ENCODE peak calls at places on chromosomes 7 and 10, in six cellular contexts. L is cardiac fibroblast; F is stimulated activated CD8-positive, alpha-beta memory T cell treated with anti-CD3 and anti-CD28 coated beads, Interleukin-2, amount 100 ng/mL, for 48 hours; A is esophagus squamous epithelium; I is NCI-H2081; C is M059J. E is an unnamed sample.

GRCh38 chr10:5481121-5481520 is 18.2 kb downstream of the CALML5 start:
- DNase-seq in L (no peak), F (no peak), A (no peak), I (no peak), C (no peak), E (no peak)

GRCh38 chr7:158495780-158496179 is 91.8 kb downstream of the PTPRN2 start:
- DNase-seq in L (peak), F (no peak), A (no peak), I (peak), C (peak), E (no peak)

GRCh38 chr10:67923551-67923950 is 39.1 kb downstream of the SIRT1 start:
- DNase-seq in L (peak), F (no peak), A (no peak), I (no peak), C (peak), E (no peak)

GRCh38 chr7:67758551-67758950 is 761.9 kb downstream of the TYW1 start:
- DNase-seq in L (no peak), F (no peak), A (no peak), I (no peak), C (peak), E (no peak)

GRCh38 chr7:159035571-159036073 is 109.0 kb downstream of the VIPR2 start:
- DNase-seq in L (no peak), F (no peak), A (no peak), I (no peak), C (no peak), E (no peak)

GRCh38 chr7:3187378-3188040 is 113.5 kb upstream of the SDK1 start:
- DNase-seq in L (no peak), F (no peak), A (no peak), I (no peak), C (no peak), E (no peak)

GRCh38 chr7:135994466-135995205 is 17.5 kb upstream of the MTPN start:
- DNase-seq in L (peak), F (no peak), A (no peak), I (no peak), C (peak), E (no peak)

GRCh38 chr7:148507741-148508285 is 82.8 kb upstream of the C7orf33 start:
- DNase-seq in L (no peak), F (peak), A (no peak), I (no peak), C (no peak), E (no peak)

GRCh38 chr10:74883428-74883827 is 57.0 kb downstream of the KAT6B start:
- DNase-seq in L (no peak), F (no peak), A (no peak), I (no peak), C (no peak), E (no peak)

GRCh38 chr10:60760711-60761210 is 17.5 kb upstream of the CDK1 start:
- DNase-seq in L (no peak), F (no peak), A (no peak), I (no peak), C (no peak), E (no peak)

GRCh38 chr7:41029072-41029492 is 673.8 kb downstream of the INHBA start:
- DNase-seq in L (peak), F (no peak), A (no peak), I (no peak), C (peak), E (no peak)

GRCh38 chr10:57898231-57898630 is 369.5 kb downstream of the IPMK start:
- DNase-seq in L (no peak), F (no peak), A (no peak), I (no peak), C (no peak), E (no peak)

GRCh38 chr10:30755474-30755873 is 125.9 kb upstream of the LYZL2 start:
- DNase-seq in L (no peak), F (no peak), A (no peak), I (no peak), C (no peak), E (no peak)

GRCh38 chr7:99265848-99266247 is 6.8 kb upstream of the MYH16 start:
- DNase-seq in L (no peak), F (no peak), A (no peak), I (no peak), C (no peak), E (no peak)

GRCh38 chr10:51658075-51658474 is 41.3 kb downstream of the CSTF2T start:
- DNase-seq in L (no peak), F (no peak), A (no peak), I (no peak), C (no peak), E (no peak)

GRCh38 chr7:104643587-104644217 is 315.3 kb downstream of the LHFPL3 start:
- DNase-seq in L (peak), F (no peak), A (no peak), I (no peak), C (peak), E (no peak)

GRCh38 chr7:77223261-77223660 is 23.6 kb upstream of the FGL2 start:
- DNase-seq in L (no peak), F (no peak), A (no peak), I (no peak), C (no peak), E (no peak)

GRCh38 chr7:128076831-128077271 is 45.6 kb upstream of the LRRC4 start:
- DNase-seq in L (no peak), F (no peak), A (no peak), I (peak), C (no peak), E (no peak)

GRCh38 chr7:138834583-138834982 is 36.6 kb upstream of the ATP6V0A4 start:
- DNase-seq in L (no peak), F (no peak), A (no peak), I (no peak), C (no peak), E (no peak)

GRCh38 chr10:14873090-14873760 is 5.4 kb upstream of the SUV39H2 start:
- DNase-seq in L (peak), F (no peak), A (no peak), I (no peak), C (peak), E (no peak)

GRCh38 chr10:105837951-105838350 is 1196.9 kb downstream of the SORCS3 start:
- DNase-seq in L (peak), F (no peak), A (no peak), I (no peak), C (peak), E (no peak)

GRCh38 chr10:111556666-111557065 is 479.8 kb downstream of the ADRA2A start:
- DNase-seq in L (no peak), F (no peak), A (no peak), I (no peak), C (no peak), E (no peak)

GRCh38 chr7:33937871-33938270 is 32.5 kb downstream of the BMPER start:
- DNase-seq in L (no peak), F (no peak), A (no peak), I (no peak), C (no peak), E (no peak)

GRCh38 chr10:48505394-48506112 is 99.3 kb downstream of the ARHGAP22 start:
- DNase-seq in L (no peak), F (no peak), A (no peak), I (no peak), C (no peak), E (no peak)

GRCh38 chr7:152424348-152425108 is 11.3 kb downstream of the KMT2C start:
- DNase-seq in L (peak), F (no peak), A (no peak), I (no peak), C (peak), E (no peak)

GRCh38 chr7:112083776-112084175 is 122.4 kb downstream of the DOCK4 start:
- DNase-seq in L (no peak), F (no peak), A (no peak), I (no peak), C (no peak), E (no peak)

GRCh38 chr10:35855155-35855947 is 213.3 kb upstream of the FZD8 start:
- DNase-seq in L (peak), F (no peak), A (no peak), I (no peak), C (no peak), E (no peak)

GRCh38 chr7:151141855-151142685 is 25.4 kb downstream of the GBX1 start:
- DNase-seq in L (no peak), F (no peak), A (no peak), I (no peak), C (no peak), E (no peak)

GRCh38 chr7:117061751-117062150 is 108.5 kb downstream of the ST7 start:
- DNase-seq in L (peak), F (no peak), A (no peak), I (no peak), C (peak), E (no peak)

E was measured in thoracic aorta.